ENCODE peak calls at places on chromosomes 13 and 19, in five cellular contexts. One of them, this sample, is unnamed.

GRCh38 chr19:18596752-18597157 is 8.2 kb downstream of the REX1BD start:
- DNase-seq in IMR-90: no peak
- DNase-seq in H1: no peak
- DNase-seq in HepG2: peak
- DNase-seq in K562: peak
- DNase-seq in this sample: peak

GRCh38 chr13:20441879-20442278 is 83.8 kb downstream of the CRYL1 start:
- DNase-seq in IMR-90: peak
- DNase-seq in H1: no peak
- DNase-seq in HepG2: no peak
- DNase-seq in K562: no peak
- DNase-seq in this sample: no peak

GRCh38 chr13:79589605-79590511 is 108.9 kb downstream of the NDFIP2 start:
- DNase-seq in IMR-90: no peak
- DNase-seq in H1: no peak
- DNase-seq in HepG2: no peak
- DNase-seq in K562: no peak
- DNase-seq in this sample: no peak

GRCh38 chr19:36225219-36225892 is 10.4 kb downstream of the ZNF146 start:
- DNase-seq in IMR-90: peak
- DNase-seq in H1: no peak
- DNase-seq in HepG2: no peak
- DNase-seq in K562: no peak
- DNase-seq in this sample: no peak

GRCh38 chr13:107590556-107590955 is 624.8 kb downstream of the LIG4 start:
- DNase-seq in IMR-90: peak
- DNase-seq in H1: no peak
- DNase-seq in HepG2: no peak
- DNase-seq in K562: no peak
- DNase-seq in this sample: no peak

GRCh38 chr13:104106705-104107393 is 1040.6 kb upstream of the SLC10A2 start:
- DNase-seq in IMR-90: peak
- DNase-seq in H1: peak
- DNase-seq in HepG2: no peak
- DNase-seq in K562: no peak
- DNase-seq in this sample: no peak

GRCh38 chr13:32309812-32310706 is 5.1 kb downstream of the ZAR1L start:
- DNase-seq in IMR-90: peak
- DNase-seq in H1: no peak
- DNase-seq in HepG2: peak
- DNase-seq in K562: peak
- DNase-seq in this sample: peak

GRCh38 chr19:8221161-8221560 is 12.0 kb downstream of the CERS4 start:
- DNase-seq in IMR-90: no peak
- DNase-seq in H1: no peak
- DNase-seq in HepG2: no peak
- DNase-seq in K562: no peak
- DNase-seq in this sample: no peak

GRCh38 chr19:18577365-18577914 is 5.8 kb downstream of the UBA52 start:
- DNase-seq in IMR-90: no peak
- DNase-seq in H1: no peak
- DNase-seq in HepG2: no peak
- DNase-seq in K562: no peak
- DNase-seq in this sample: no peak

GRCh38 chr19:19110410-19111137 is 27.7 kb downstream of the TMEM161A start:
- DNase-seq in IMR-90: no peak
- DNase-seq in H1: no peak
- DNase-seq in HepG2: no peak
- DNase-seq in K562: no peak
- DNase-seq in this sample: peak

GRCh38 chr13:94710881-94711560 is 1.3 kb downstream of the SOX21 start:
- DNase-seq in IMR-90: no peak
- DNase-seq in H1: no peak
- DNase-seq in HepG2: no peak
- DNase-seq in K562: peak
- DNase-seq in this sample: peak

GRCh38 chr13:37715606-37716015 is 117.0 kb upstream of the POSTN start:
- DNase-seq in IMR-90: peak
- DNase-seq in H1: no peak
- DNase-seq in HepG2: no peak
- DNase-seq in K562: no peak
- DNase-seq in this sample: no peak

GRCh38 chr13:34412817-34413365 is 529.2 kb upstream of the NBEA start:
- DNase-seq in IMR-90: no peak
- DNase-seq in H1: no peak
- DNase-seq in HepG2: no peak
- DNase-seq in K562: no peak
- DNase-seq in this sample: peak

GRCh38 chr13:26707122-26708006 is 53.2 kb downstream of the GPR12 start:
- DNase-seq in IMR-90: peak
- DNase-seq in H1: peak
- DNase-seq in HepG2: peak
- DNase-seq in K562: peak
- DNase-seq in this sample: peak

GRCh38 chr13:112441779-112442310 is 65.7 kb downstream of the SPACA7 start:
- DNase-seq in IMR-90: no peak
- DNase-seq in H1: no peak
- DNase-seq in HepG2: no peak
- DNase-seq in K562: no peak
- DNase-seq in this sample: no peak

GRCh38 chr13:98741741-98742435 is 10.6 kb downstream of the SLC15A1 start:
- DNase-seq in IMR-90: no peak
- DNase-seq in H1: no peak
- DNase-seq in HepG2: no peak
- DNase-seq in K562: no peak
- DNase-seq in this sample: no peak

GRCh38 chr13:28163587-28163986 is 25.2 kb downstream of the PAN3 start:
- DNase-seq in IMR-90: no peak
- DNase-seq in H1: no peak
- DNase-seq in HepG2: no peak
- DNase-seq in K562: no peak
- DNase-seq in this sample: no peak

GRCh38 chr13:94859812-94860210 is 147.5 kb upstream of the SOX21 start:
- DNase-seq in IMR-90: no peak
- DNase-seq in H1: no peak
- DNase-seq in HepG2: no peak
- DNase-seq in K562: no peak
- DNase-seq in this sample: no peak

GRCh38 chr19:2850256-2850925 is 9.1 kb downstream of the ZNF555 start:
- DNase-seq in IMR-90: no peak
- DNase-seq in H1: no peak
- DNase-seq in HepG2: no peak
- DNase-seq in K562: no peak
- DNase-seq in this sample: no peak

GRCh38 chr13:98252931-98253470 is 75.9 kb upstream of the RNF113B start:
- DNase-seq in IMR-90: peak
- DNase-seq in H1: no peak
- DNase-seq in HepG2: peak
- DNase-seq in K562: no peak
- DNase-seq in this sample: no peak

GRCh38 chr13:40113644-40114304 is 458.3 kb downstream of the COG6 start:
- DNase-seq in IMR-90: no peak
- DNase-seq in H1: no peak
- DNase-seq in HepG2: no peak
- DNase-seq in K562: no peak
- DNase-seq in this sample: no peak

GRCh38 chr13:40114305-40114896 is 458.9 kb downstream of the COG6 start:
- DNase-seq in IMR-90: no peak
- DNase-seq in H1: no peak
- DNase-seq in HepG2: no peak
- DNase-seq in K562: no peak
- DNase-seq in this sample: no peak

GRCh38 chr13:40115456-40115855 is 460.0 kb downstream of the COG6 start:
- DNase-seq in IMR-90: no peak
- DNase-seq in H1: no peak
- DNase-seq in HepG2: no peak
- DNase-seq in K562: no peak
- DNase-seq in this sample: no peak

GRCh38 chr13:40118337-40118736 is 462.9 kb downstream of the COG6 start:
- DNase-seq in IMR-90: no peak
- DNase-seq in H1: no peak
- DNase-seq in HepG2: no peak
- DNase-seq in K562: no peak
- DNase-seq in this sample: no peak

DNA sequence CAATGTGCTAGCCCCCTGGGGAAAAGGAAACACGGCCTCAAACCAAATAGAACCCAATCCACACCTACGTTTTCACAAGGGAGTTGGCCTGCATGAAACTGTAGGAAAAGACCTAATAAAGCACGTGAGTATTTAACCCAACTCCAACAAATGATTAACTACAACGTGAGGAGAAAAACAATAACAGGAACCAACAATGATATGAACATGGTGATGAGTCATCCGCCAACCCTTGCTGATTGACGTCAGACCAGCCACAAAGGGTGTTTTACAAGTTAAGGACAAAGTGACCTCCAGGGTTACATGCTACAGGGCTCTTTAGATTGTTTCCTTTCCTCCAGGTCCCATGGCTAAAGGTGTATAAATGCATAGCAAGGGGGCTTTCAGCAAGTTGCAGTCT is 460.5 kb downstream of the COG6 start:
- DNase-seq in IMR-90: peak
- DNase-seq in H1: no peak
- DNase-seq in HepG2: peak
- DNase-seq in K562: peak
- DNase-seq in this sample: peak
- TF ChIP-seq MAFK in IMR-90: no peak
- TF ChIP-seq MAFK in H1: no peak
- TF ChIP-seq MAFK in HepG2: no peak
- TF ChIP-seq MAFK in K562: no peak
- TF ChIP-seq MAFK in this sample: no peak

GRCh38 chr19:38663957-38664502 is 16.6 kb downstream of the ACTN4 start:
- DNase-seq in IMR-90: no peak
- DNase-seq in H1: no peak
- DNase-seq in HepG2: no peak
- DNase-seq in K562: peak
- DNase-seq in this sample: no peak

GRCh38 chr19:38665950-38666661 is 18.7 kb downstream of the ACTN4 start:
- DNase-seq in IMR-90: peak
- DNase-seq in H1: peak
- DNase-seq in HepG2: peak
- DNase-seq in K562: no peak
- DNase-seq in this sample: peak

GRCh38 chr19:38665219-38665931 is 17.9 kb downstream of the ACTN4 start:
- DNase-seq in IMR-90: no peak
- DNase-seq in H1: no peak
- DNase-seq in HepG2: no peak
- DNase-seq in K562: no peak
- DNase-seq in this sample: no peak

GRCh38 chr19:38663156-38663651 is 15.8 kb downstream of the ACTN4 start:
- DNase-seq in IMR-90: no peak
- DNase-seq in H1: no peak
- DNase-seq in HepG2: no peak
- DNase-seq in K562: no peak
- DNase-seq in this sample: no peak

GRCh38 chr19:38664503-38665211 is 17.2 kb downstream of the ACTN4 start:
- DNase-seq in IMR-90: no peak
- DNase-seq in H1: no peak
- DNase-seq in HepG2: no peak
- DNase-seq in K562: peak
- DNase-seq in this sample: no peak
- TF ChIP-seq MAFK in IMR-90: no peak
- TF ChIP-seq MAFK in H1: no peak
- TF ChIP-seq MAFK in HepG2: no peak
- TF ChIP-seq MAFK in K562: no peak
- TF ChIP-seq MAFK in this sample: no peak

GRCh38 chr19:1406496-1406817 is 929 bp upstream of the DAZAP1 start:
- DNase-seq in IMR-90: no peak
- DNase-seq in H1: no peak
- DNase-seq in HepG2: no peak
- DNase-seq in K562: no peak
- DNase-seq in this sample: no peak

GRCh38 chr19:1407662-1408299 is 395 bp downstream of the DAZAP1 start:
- DNase-seq in IMR-90: no peak
- DNase-seq in H1: no peak
- DNase-seq in HepG2: no peak
- DNase-seq in K562: no peak
- DNase-seq in this sample: no peak

GRCh38 chr19:1409204-1410005 is 2.0 kb downstream of the DAZAP1 start:
- DNase-seq in IMR-90: no peak
- DNase-seq in H1: no peak
- DNase-seq in HepG2: no peak
- DNase-seq in K562: no peak
- DNase-seq in this sample: no peak

GRCh38 chr19:1408300-1409203 is 1.2 kb downstream of the DAZAP1 start:
- DNase-seq in IMR-90: peak
- DNase-seq in H1: no peak
- DNase-seq in HepG2: no peak
- DNase-seq in K562: peak
- DNase-seq in this sample: no peak

DNA sequence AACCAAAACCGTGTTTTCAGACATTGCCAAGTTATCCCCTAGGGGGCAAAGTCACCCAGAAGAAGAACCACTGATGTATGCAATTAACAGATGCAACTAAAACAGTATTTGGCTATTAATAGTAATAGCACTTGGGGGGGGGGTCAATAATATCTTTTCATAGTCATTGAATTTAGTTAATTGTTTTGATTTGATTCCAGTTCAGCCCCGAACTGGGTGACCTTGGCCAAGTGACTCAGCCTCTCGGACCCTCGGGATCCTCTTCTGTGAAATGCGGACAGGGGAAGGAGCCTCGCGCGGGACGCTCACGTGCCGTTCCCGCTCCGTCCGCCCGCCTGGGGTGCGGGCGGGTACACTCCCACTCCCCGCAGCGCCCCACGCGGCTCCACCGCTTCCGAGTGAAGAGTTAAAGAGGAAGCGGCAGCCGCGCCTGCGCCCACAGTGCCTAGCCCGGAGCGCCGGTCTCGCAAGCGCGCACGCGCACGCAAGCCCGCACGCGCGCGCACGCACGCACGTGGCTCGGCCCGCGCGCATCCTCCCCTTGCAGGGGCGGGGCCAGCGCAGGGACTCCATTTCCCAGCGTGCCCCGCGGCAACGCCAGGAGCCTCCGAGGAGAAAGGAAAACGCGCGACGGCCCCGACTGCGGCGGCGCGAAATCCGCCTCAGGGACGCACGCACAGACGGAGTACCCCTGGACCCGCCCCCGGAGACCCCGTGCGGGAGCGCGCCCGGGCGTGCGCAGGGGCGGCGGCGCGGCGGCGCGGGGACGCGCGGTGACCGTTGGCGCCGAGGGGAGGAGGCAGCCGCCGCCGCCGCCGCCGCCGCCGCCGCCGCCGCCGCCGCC is at the start of gene DAZAP1:
- DNase-seq in IMR-90: peak
- DNase-seq in H1: peak
- DNase-seq in HepG2: peak
- DNase-seq in K562: peak
- DNase-seq in this sample: peak
- TF ChIP-seq MAFK in IMR-90: no peak
- TF ChIP-seq MAFK in H1: no peak
- TF ChIP-seq MAFK in HepG2: no peak
- TF ChIP-seq MAFK in K562: no peak
- TF ChIP-seq MAFK in this sample: no peak

DNA sequence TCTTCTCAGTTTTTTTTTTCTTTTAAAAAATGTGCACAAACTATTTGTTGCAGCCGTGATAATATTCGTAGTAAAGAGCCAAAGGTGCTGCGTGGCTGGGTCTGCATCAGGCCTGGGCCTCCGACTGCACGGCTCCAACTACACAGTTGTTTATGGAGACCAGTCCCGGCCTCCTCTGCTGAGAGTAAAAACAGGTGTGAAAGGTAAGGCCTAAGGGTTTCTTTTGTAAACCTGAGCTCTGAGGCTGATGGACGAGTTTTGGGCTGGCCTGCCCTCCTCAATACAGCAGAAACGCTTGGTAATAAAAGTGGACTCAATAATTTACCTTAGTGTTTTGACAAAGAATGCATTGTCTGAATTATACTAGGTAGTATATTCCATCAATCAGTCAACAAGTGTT is 3.9 kb downstream of the MBNL2 start:
- DNase-seq in IMR-90: no peak
- DNase-seq in H1: no peak
- DNase-seq in HepG2: no peak
- DNase-seq in K562: peak
- DNase-seq in this sample: no peak
- TF ChIP-seq MAFK in IMR-90: no peak
- TF ChIP-seq MAFK in H1: no peak
- TF ChIP-seq MAFK in HepG2: no peak
- TF ChIP-seq MAFK in K562: no peak
- TF ChIP-seq MAFK in this sample: no peak